ENCODE peak calls at places on chromosomes 6 and 20, in four cellular contexts. L, N, W and Z are unnamed samples.
A peak's percentile ranks its signal among the peaks of the same experiment; 100 is the strongest.

GRCh38 chr6:105014954-105015353 is 58.0 kb downstream of the LIN28B start:
- DNase-seq in L (no peak), N (no peak), W (no peak), Z (no peak)

GRCh38 chr6:130742282-130742681 is 84.9 kb upstream of the SMLR1 start:
- DNase-seq in L (no peak), N (no peak), W (no peak), Z (no peak)

GRCh38 chr20:63544241-63544957 is 3.1 kb downstream of the SRMS start:
- DNase-seq in L (no peak), N (no peak), W (no peak), Z (no peak)

GRCh38 chr20:13960119-13960518 is 30.3 kb downstream of the SEL1L2 start:
- DNase-seq in L (no peak), N (no peak), W (no peak), Z (no peak)

GRCh38 chr6:11206576-11206975 is 25.9 kb downstream of the NEDD9 start:
- DNase-seq in L (peak; percentile 84), N (no peak), W (no peak), Z (no peak)

GRCh38 chr20:4006640-4007039 is 8.7 kb downstream of the RNF24 start:
- DNase-seq in L (no peak), N (no peak), W (peak; percentile 63), Z (no peak)

GRCh38 chr6:158018851-158019361 is 37.2 kb downstream of the SYNJ2 start:
- DNase-seq in L (no peak), N (no peak), W (no peak), Z (no peak)

GRCh38 chr20:11511816-11512215 is 405.9 kb upstream of the BTBD3 start:
- DNase-seq in L (no peak), N (no peak), W (no peak), Z (no peak)

GRCh38 chr20:35942243-35942642 is 12.1 kb downstream of the SCAND1 start:
- DNase-seq in L (no peak), N (no peak), W (no peak), Z (no peak)

GRCh38 chr6:69729870-69730449 is 66.8 kb downstream of the LMBRD1 start:
- DNase-seq in L (peak; percentile 8), N (no peak), W (no peak), Z (no peak)
- TF ChIP-seq CTCF in L (peak; percentile 56), N (no peak), W (peak; percentile 52), Z (peak; percentile 21)

DNA sequence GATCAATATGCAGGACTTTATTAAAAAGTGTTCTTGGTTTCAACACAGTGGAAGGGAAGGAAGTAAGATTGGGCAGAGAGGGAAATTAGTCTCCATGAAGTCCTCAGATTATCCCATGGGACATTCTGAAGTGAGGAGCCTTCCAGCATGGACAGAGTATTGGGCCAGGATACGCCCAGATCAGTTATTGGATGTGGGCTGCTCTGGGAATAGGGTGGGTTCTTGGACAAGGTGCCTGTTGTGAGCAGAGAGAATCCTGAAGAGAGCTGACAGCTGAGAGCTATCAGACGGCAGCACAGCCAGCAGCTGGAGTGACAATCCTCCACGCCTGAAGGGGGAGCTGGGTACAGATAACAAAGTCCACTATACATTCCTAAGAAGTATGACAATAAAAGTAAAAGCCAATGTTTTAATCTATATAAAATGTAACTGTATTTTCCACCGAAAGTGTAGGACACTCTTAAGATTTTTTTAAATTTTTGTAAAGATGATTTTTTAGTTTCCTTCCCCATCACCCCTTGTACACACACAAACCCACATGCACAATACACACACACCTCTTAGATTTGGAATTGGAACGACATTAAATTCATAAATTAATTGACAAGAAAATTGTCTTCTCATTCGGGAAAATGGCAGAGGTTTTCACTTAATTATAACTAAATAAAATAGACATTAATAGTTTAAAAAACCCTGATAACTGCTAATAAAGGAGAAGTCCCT is 107.8 kb downstream of the FBXO5 start:
- DNase-seq in L (no peak), N (no peak), W (no peak), Z (no peak)
- TF ChIP-seq CTCF in L (peak; percentile 18), N (no peak), W (no peak), Z (no peak)

GRCh38 chr6:168333471-168333870 is 13.9 kb upstream of the DACT2 start:
- DNase-seq in L (no peak), N (no peak), W (no peak), Z (no peak)
- TF ChIP-seq CTCF in L (no peak), N (no peak), W (no peak), Z (no peak)

GRCh38 chr20:38171301-38172010 is 6.4 kb upstream of the TGM2 start:
- DNase-seq in L (no peak), N (no peak), W (no peak), Z (no peak)
- TF ChIP-seq CTCF in L (no peak), N (no peak), W (no peak), Z (no peak)